ENCODE peak calls at places on chromosomes 16 and 17, in ten cellular contexts. One of them, this sample, is unnamed.
A peak's percentile ranks its signal among the peaks of the same experiment; 100 is the strongest.

GRCh38 chr16:12178251-12178990 is 201.9 kb downstream of the SNX29 start:
- DNase-seq in stomach: no peak
- DNase-seq in prostate gland: no peak
- DNase-seq in GM23338: no peak
- DNase-seq in breast epithelium: no peak
- DNase-seq in HepG2: no peak
- DNase-seq in suprapubic skin: no peak
- DNase-seq in GM12878: no peak
- DNase-seq in SK-N-SH: no peak
- DNase-seq in H1: no peak
- DNase-seq in this sample: no peak

GRCh38 chr17:59837362-59838195 is 55.2 kb downstream of the TUBD1 start:
- DNase-seq in stomach: peak; percentile 86
- DNase-seq in prostate gland: peak; percentile 92
- DNase-seq in breast epithelium: peak; percentile 65
- DNase-seq in suprapubic skin: no peak
- DNase-seq in HepG2: peak; percentile 100
- DNase-seq in H1: peak; percentile 52
- DNase-seq in GM12878: peak; percentile 97
- DNase-seq in SK-N-SH: no peak
- DNase-seq in GM23338: peak; percentile 99
- DNase-seq in this sample: no peak

GRCh38 chr17:76388966-76389888 is 4.8 kb downstream of the SPHK1 start:
- DNase-seq in SK-N-SH: no peak
- DNase-seq in GM23338: peak; percentile 68
- DNase-seq in prostate gland: no peak
- DNase-seq in GM12878: no peak
- DNase-seq in breast epithelium: no peak
- DNase-seq in suprapubic skin: no peak
- DNase-seq in stomach: peak; percentile 57
- DNase-seq in H1: no peak
- DNase-seq in HepG2: peak; percentile 29
- DNase-seq in this sample: no peak

GRCh38 chr17:48198950-48199541 is 91.5 kb downstream of the SNX11 start:
- DNase-seq in breast epithelium: no peak
- DNase-seq in H1: no peak
- DNase-seq in stomach: no peak
- DNase-seq in suprapubic skin: no peak
- DNase-seq in HepG2: no peak
- DNase-seq in prostate gland: peak; percentile 6
- DNase-seq in GM23338: no peak
- DNase-seq in SK-N-SH: no peak
- DNase-seq in GM12878: no peak
- DNase-seq in this sample: no peak

GRCh38 chr16:74568961-74569631 is 37.8 kb downstream of the GLG1 start:
- DNase-seq in SK-N-SH: no peak
- DNase-seq in GM12878: no peak
- DNase-seq in suprapubic skin: no peak
- DNase-seq in HepG2: no peak
- DNase-seq in GM23338: no peak
- DNase-seq in prostate gland: no peak
- DNase-seq in breast epithelium: no peak
- DNase-seq in H1: no peak
- DNase-seq in stomach: no peak
- DNase-seq in this sample: no peak

GRCh38 chr17:30225919-30226553 is 9.5 kb downstream of the SLC6A4 start:
- DNase-seq in stomach: no peak
- DNase-seq in breast epithelium: no peak
- DNase-seq in H1: no peak
- DNase-seq in GM12878: no peak
- DNase-seq in suprapubic skin: no peak
- DNase-seq in GM23338: no peak
- DNase-seq in prostate gland: no peak
- DNase-seq in SK-N-SH: no peak
- DNase-seq in HepG2: peak; percentile 96
- DNase-seq in this sample: peak; percentile 29

GRCh38 chr17:63140255-63140654 is 174.2 kb downstream of the TANC2 start:
- DNase-seq in GM23338: no peak
- DNase-seq in breast epithelium: no peak
- DNase-seq in SK-N-SH: no peak
- DNase-seq in H1: no peak
- DNase-seq in suprapubic skin: no peak
- DNase-seq in HepG2: no peak
- DNase-seq in GM12878: peak; percentile 4
- DNase-seq in stomach: no peak
- DNase-seq in prostate gland: no peak
- DNase-seq in this sample: no peak

GRCh38 chr17:60969500-60970037 is 291.9 kb downstream of the BCAS3 start:
- DNase-seq in GM23338: no peak
- DNase-seq in GM12878: no peak
- DNase-seq in suprapubic skin: no peak
- DNase-seq in stomach: no peak
- DNase-seq in SK-N-SH: no peak
- DNase-seq in H1: no peak
- DNase-seq in HepG2: no peak
- DNase-seq in prostate gland: no peak
- DNase-seq in breast epithelium: no peak
- DNase-seq in this sample: no peak

GRCh38 chr16:25151996-25152395 is 40.5 kb downstream of the LCMT1 start:
- DNase-seq in stomach: no peak
- DNase-seq in SK-N-SH: no peak
- DNase-seq in GM23338: no peak
- DNase-seq in HepG2: no peak
- DNase-seq in prostate gland: no peak
- DNase-seq in suprapubic skin: no peak
- DNase-seq in GM12878: no peak
- DNase-seq in H1: no peak
- DNase-seq in breast epithelium: no peak
- DNase-seq in this sample: no peak

GRCh38 chr16:84839956-84840355 is 20.2 kb downstream of the CRISPLD2 start:
- DNase-seq in GM12878: no peak
- DNase-seq in H1: no peak
- DNase-seq in prostate gland: no peak
- DNase-seq in stomach: no peak
- DNase-seq in HepG2: no peak
- DNase-seq in breast epithelium: no peak
- DNase-seq in suprapubic skin: no peak
- DNase-seq in GM23338: peak; percentile 66
- DNase-seq in SK-N-SH: peak; percentile 21
- DNase-seq in this sample: no peak

GRCh38 chr16:27339180-27339579 is 25.4 kb downstream of the IL4R start:
- DNase-seq in stomach: no peak
- DNase-seq in GM12878: no peak
- DNase-seq in H1: no peak
- DNase-seq in GM23338: no peak
- DNase-seq in suprapubic skin: no peak
- DNase-seq in HepG2: no peak
- DNase-seq in breast epithelium: no peak
- DNase-seq in SK-N-SH: no peak
- DNase-seq in prostate gland: no peak
- DNase-seq in this sample: no peak

GRCh38 chr17:1005361-1005946 is 8.5 kb downstream of the TIMM22 start:
- DNase-seq in GM12878: no peak
- DNase-seq in H1: no peak
- DNase-seq in prostate gland: peak; percentile 77
- DNase-seq in HepG2: no peak
- DNase-seq in SK-N-SH: peak; percentile 44
- DNase-seq in stomach: peak; percentile 85
- DNase-seq in breast epithelium: peak; percentile 75
- DNase-seq in suprapubic skin: no peak
- DNase-seq in GM23338: no peak
- DNase-seq in this sample: no peak
- H3K27ac ChIP-seq in GM12878: no peak overlapping the region
- H3K27ac ChIP-seq in H1: no peak overlapping the region
- H3K27ac ChIP-seq in prostate gland: peak overlapping the region; percentile 68
- H3K27ac ChIP-seq in HepG2: no peak overlapping the region
- H3K27ac ChIP-seq in SK-N-SH: peak overlapping the region; percentile 24
- H3K27ac ChIP-seq in stomach: peak overlapping the region; percentile 91
- H3K27ac ChIP-seq in breast epithelium: peak overlapping the region; percentile 73
- H3K27ac ChIP-seq in suprapubic skin: peak overlapping the region; percentile 58
- H3K27ac ChIP-seq in GM23338: peak overlapping the region; percentile 63
- H3K27ac ChIP-seq in this sample: peak overlapping the region; percentile 82

GRCh38 chr17:50627386-50627781 is 7.3 kb upstream of the ABCC3 start:
- DNase-seq in SK-N-SH: peak; percentile 68
- DNase-seq in prostate gland: no peak
- DNase-seq in GM23338: no peak
- DNase-seq in breast epithelium: no peak
- DNase-seq in suprapubic skin: no peak
- DNase-seq in GM12878: no peak
- DNase-seq in HepG2: no peak
- DNase-seq in H1: no peak
- DNase-seq in stomach: no peak
- DNase-seq in this sample: no peak

GRCh38 chr17:50629902-50630301 is 4.8 kb upstream of the ABCC3 start:
- DNase-seq in GM23338: no peak
- DNase-seq in SK-N-SH: peak; percentile 11
- DNase-seq in H1: no peak
- DNase-seq in HepG2: no peak
- DNase-seq in suprapubic skin: no peak
- DNase-seq in GM12878: no peak
- DNase-seq in stomach: no peak
- DNase-seq in prostate gland: no peak
- DNase-seq in breast epithelium: no peak
- DNase-seq in this sample: no peak

GRCh38 chr17:50626037-50626574 is 8.6 kb upstream of the ABCC3 start:
- DNase-seq in stomach: peak; percentile 82
- DNase-seq in HepG2: peak; percentile 84
- DNase-seq in H1: peak; percentile 87
- DNase-seq in prostate gland: peak; percentile 81
- DNase-seq in GM23338: peak; percentile 92
- DNase-seq in breast epithelium: peak; percentile 71
- DNase-seq in SK-N-SH: peak; percentile 93
- DNase-seq in suprapubic skin: peak; percentile 91
- DNase-seq in GM12878: no peak
- DNase-seq in this sample: peak; percentile 67

GRCh38 chr17:50630524-50631194 is 4.0 kb upstream of the ABCC3 start:
- DNase-seq in HepG2: peak; percentile 52
- DNase-seq in H1: peak; percentile 92
- DNase-seq in GM12878: no peak
- DNase-seq in SK-N-SH: peak; percentile 89
- DNase-seq in suprapubic skin: no peak
- DNase-seq in prostate gland: peak; percentile 70
- DNase-seq in GM23338: peak; percentile 73
- DNase-seq in breast epithelium: peak; percentile 80
- DNase-seq in stomach: peak; percentile 92
- DNase-seq in this sample: peak; percentile 79

DNA sequence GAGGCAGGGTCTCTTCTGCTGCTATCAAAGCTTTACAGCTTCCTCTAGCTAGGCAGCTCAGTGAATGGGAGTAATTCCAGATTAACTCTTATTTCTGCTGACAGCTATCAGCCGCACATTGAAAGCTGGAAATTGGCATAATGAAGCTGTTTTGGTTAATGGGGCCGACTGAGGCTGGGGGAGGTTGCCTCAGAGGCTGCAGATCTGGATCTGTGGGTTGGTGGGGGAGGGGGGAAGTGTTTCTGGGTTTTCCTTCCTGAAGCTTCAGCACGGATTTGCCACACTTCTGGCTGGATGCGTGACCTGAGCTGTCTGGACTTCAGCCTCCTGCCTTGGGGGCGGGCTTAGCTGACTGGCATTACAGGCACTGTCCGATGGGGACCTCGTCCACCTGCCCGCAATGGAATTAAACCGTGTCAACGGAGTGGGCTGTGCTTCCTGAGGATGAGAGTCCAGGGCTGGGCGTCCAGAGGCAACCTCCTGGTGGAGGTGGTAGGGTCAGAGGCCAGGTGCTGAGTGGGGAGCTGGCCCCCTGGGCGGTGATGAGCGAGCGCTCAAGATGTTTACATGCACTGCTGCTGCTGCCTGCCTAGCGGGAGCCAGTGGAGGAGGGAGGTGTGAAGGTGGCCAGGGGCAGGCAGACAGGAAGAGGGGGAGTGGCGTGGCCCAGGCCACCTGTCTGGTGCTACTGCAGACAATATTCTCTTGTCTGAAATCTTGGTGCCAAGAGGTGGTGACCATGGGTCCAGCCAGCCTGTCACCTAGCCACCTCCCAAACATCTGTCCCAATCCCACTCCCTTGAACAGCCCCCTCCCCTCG is 6.7 kb upstream of the ABCC3 start:
- DNase-seq in GM12878: no peak
- DNase-seq in breast epithelium: no peak
- DNase-seq in H1: no peak
- DNase-seq in suprapubic skin: no peak
- DNase-seq in stomach: peak; percentile 42
- DNase-seq in SK-N-SH: peak; percentile 79
- DNase-seq in prostate gland: no peak
- DNase-seq in HepG2: peak; percentile 81
- DNase-seq in GM23338: peak; percentile 41
- DNase-seq in this sample: no peak
- TF ChIP-seq POLR2AphosphoS5 in GM12878: no peak
- TF ChIP-seq POLR2AphosphoS5 in breast epithelium: no peak
- TF ChIP-seq POLR2AphosphoS5 in H1: no peak
- TF ChIP-seq POLR2AphosphoS5 in suprapubic skin: no peak
- TF ChIP-seq POLR2AphosphoS5 in stomach: no peak
- TF ChIP-seq POLR2AphosphoS5 in SK-N-SH: no peak
- TF ChIP-seq POLR2AphosphoS5 in prostate gland: no peak
- TF ChIP-seq POLR2AphosphoS5 in HepG2: no peak
- TF ChIP-seq POLR2AphosphoS5 in GM23338: no peak
- TF ChIP-seq POLR2AphosphoS5 in this sample: no peak

DNA sequence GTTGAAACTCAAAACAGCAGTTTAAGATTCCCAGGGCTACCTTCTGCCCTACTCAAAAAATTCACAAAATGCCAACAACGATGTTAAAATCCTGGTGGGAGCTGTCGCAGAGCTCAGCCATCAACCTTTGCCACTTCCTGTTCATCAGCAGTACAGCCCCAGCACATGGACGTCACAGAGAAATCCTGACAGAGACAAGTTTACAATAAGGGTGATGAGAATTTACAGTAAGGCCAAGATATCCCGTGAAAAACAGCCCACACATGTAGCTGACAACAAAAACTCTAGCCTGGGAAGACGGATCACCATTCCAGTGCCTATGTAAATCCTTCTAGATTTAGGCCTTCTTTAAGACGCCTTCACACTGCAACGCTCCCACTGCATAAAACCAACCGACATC is 18.8 kb downstream of the USP22 start:
- DNase-seq in SK-N-SH: no peak
- DNase-seq in HepG2: no peak
- DNase-seq in prostate gland: no peak
- DNase-seq in H1: no peak
- DNase-seq in GM23338: no peak
- DNase-seq in stomach: no peak
- DNase-seq in GM12878: no peak
- DNase-seq in suprapubic skin: no peak
- DNase-seq in breast epithelium: no peak
- DNase-seq in this sample: no peak
- H3K27ac ChIP-seq in SK-N-SH: no peak overlapping the region
- H3K27ac ChIP-seq in HepG2: no peak overlapping the region
- H3K27ac ChIP-seq in prostate gland: no peak overlapping the region
- H3K27ac ChIP-seq in H1: no peak overlapping the region
- H3K27ac ChIP-seq in GM23338: peak overlapping the region; percentile 35
- H3K27ac ChIP-seq in stomach: no peak overlapping the region
- H3K27ac ChIP-seq in GM12878: no peak overlapping the region
- H3K27ac ChIP-seq in suprapubic skin: no peak overlapping the region
- H3K27ac ChIP-seq in breast epithelium: peak overlapping the region; percentile 10
- H3K27ac ChIP-seq in this sample: no peak overlapping the region

GRCh38 chr16:89256651-89257254 is 39.2 kb downstream of the ZNF778 start:
- DNase-seq in suprapubic skin: no peak
- DNase-seq in SK-N-SH: peak; percentile 30
- DNase-seq in GM23338: peak; percentile 89
- DNase-seq in prostate gland: peak; percentile 26
- DNase-seq in HepG2: no peak
- DNase-seq in H1: peak; percentile 84
- DNase-seq in stomach: peak; percentile 73
- DNase-seq in breast epithelium: no peak
- DNase-seq in GM12878: no peak
- DNase-seq in this sample: peak; percentile 92
- TF ChIP-seq POLR2AphosphoS5 in suprapubic skin: no peak
- TF ChIP-seq POLR2AphosphoS5 in SK-N-SH: no peak
- TF ChIP-seq POLR2AphosphoS5 in GM23338: peak; percentile 59
- TF ChIP-seq POLR2AphosphoS5 in prostate gland: peak; percentile 19
- TF ChIP-seq POLR2AphosphoS5 in HepG2: no peak
- TF ChIP-seq POLR2AphosphoS5 in H1: peak; percentile 38
- TF ChIP-seq POLR2AphosphoS5 in stomach: no peak
- TF ChIP-seq POLR2AphosphoS5 in breast epithelium: no peak
- TF ChIP-seq POLR2AphosphoS5 in GM12878: no peak
- TF ChIP-seq POLR2AphosphoS5 in this sample: peak; percentile 15